ENCODE peak calls at places on chromosomes 4 and X, in eight cellular contexts. One of them, this sample, is unnamed. For H3K4me1, H3K9me3 and H3K27me3, the result is how much of the 10 kb centered on the place peaks cover.

GRCh38 chrX:57573754-57574153 is 18.1 kb upstream of the ZXDB start:
- DNase-seq in Panc1: no peak
- DNase-seq in lung: no peak
- DNase-seq in GM23248: peak
- DNase-seq in adrenal gland: no peak
- DNase-seq in GM12878: no peak
- DNase-seq in Peyer's patch: no peak
- DNase-seq in fibroblast of lung: no peak
- DNase-seq in this sample: no peak

GRCh38 chr4:100872811-100873210 is 355.0 kb upstream of the EMCN start:
- DNase-seq in Panc1: no peak
- DNase-seq in GM12878: no peak
- DNase-seq in adrenal gland: no peak
- DNase-seq in Peyer's patch: no peak
- DNase-seq in fibroblast of lung: peak
- DNase-seq in GM23248: no peak
- DNase-seq in lung: no peak
- DNase-seq in this sample: no peak

GRCh38 chr4:3582091-3582475 is 49.9 kb upstream of the LRPAP1 start:
- DNase-seq in GM12878: no peak
- DNase-seq in fibroblast of lung: no peak
- DNase-seq in lung: no peak
- DNase-seq in GM23248: no peak
- DNase-seq in adrenal gland: no peak
- DNase-seq in Peyer's patch: no peak
- DNase-seq in Panc1: no peak
- DNase-seq in this sample: no peak

GRCh38 chr4:168318266-168318895 is at the start of gene DDX60:
- DNase-seq in adrenal gland: peak
- DNase-seq in fibroblast of lung: peak
- DNase-seq in GM12878: peak
- DNase-seq in lung: peak
- DNase-seq in GM23248: peak
- DNase-seq in Panc1: peak
- DNase-seq in Peyer's patch: peak
- DNase-seq in this sample: peak

GRCh38 chr4:181523973-181524372 is 719.2 kb upstream of the TENM3 start:
- DNase-seq in lung: no peak
- DNase-seq in Peyer's patch: no peak
- DNase-seq in GM12878: no peak
- DNase-seq in fibroblast of lung: peak
- DNase-seq in adrenal gland: no peak
- DNase-seq in GM23248: no peak
- DNase-seq in Panc1: no peak
- DNase-seq in this sample: no peak

GRCh38 chr4:30763337-30763736 is 43.2 kb downstream of the PCDH7 start:
- DNase-seq in lung: no peak
- DNase-seq in Panc1: no peak
- DNase-seq in GM12878: no peak
- DNase-seq in fibroblast of lung: peak
- DNase-seq in Peyer's patch: no peak
- DNase-seq in GM23248: no peak
- DNase-seq in adrenal gland: no peak
- DNase-seq in this sample: no peak

GRCh38 chr4:184471872-184472539 is 2.3 kb downstream of the IRF2 start:
- DNase-seq in Panc1: no peak
- DNase-seq in adrenal gland: no peak
- DNase-seq in GM12878: no peak
- DNase-seq in Peyer's patch: no peak
- DNase-seq in fibroblast of lung: no peak
- DNase-seq in GM23248: peak
- DNase-seq in lung: no peak
- DNase-seq in this sample: no peak

GRCh38 chr4:48030470-48030869 is 13.9 kb downstream of the NIPAL1 start:
- DNase-seq in lung: no peak
- DNase-seq in Panc1: no peak
- DNase-seq in fibroblast of lung: no peak
- DNase-seq in Peyer's patch: no peak
- DNase-seq in GM23248: no peak
- DNase-seq in GM12878: no peak
- DNase-seq in adrenal gland: no peak
- DNase-seq in this sample: no peak

GRCh38 chr4:1804638-1805492 is 11.8 kb downstream of the FGFR3 start:
- DNase-seq in fibroblast of lung: no peak
- DNase-seq in Panc1: no peak
- DNase-seq in GM12878: no peak
- DNase-seq in lung: no peak
- DNase-seq in GM23248: no peak
- DNase-seq in Peyer's patch: no peak
- DNase-seq in adrenal gland: no peak
- DNase-seq in this sample: no peak

GRCh38 chr4:175536852-175537453 is 275.1 kb downstream of the GPM6A start:
- DNase-seq in lung: no peak
- DNase-seq in Peyer's patch: no peak
- DNase-seq in Panc1: peak
- DNase-seq in adrenal gland: no peak
- DNase-seq in GM23248: peak
- DNase-seq in GM12878: peak
- DNase-seq in fibroblast of lung: peak
- DNase-seq in this sample: no peak

GRCh38 chr4:169810325-169811323 is 52.9 kb upstream of the HPF1 start:
- DNase-seq in Panc1: peak
- DNase-seq in GM23248: peak
- DNase-seq in Peyer's patch: no peak
- DNase-seq in fibroblast of lung: peak
- DNase-seq in lung: peak
- DNase-seq in adrenal gland: peak
- DNase-seq in GM12878: peak
- DNase-seq in this sample: peak

GRCh38 chrX:109384569-109385174 is 97.2 kb downstream of the GUCY2F start:
- DNase-seq in lung: no peak
- DNase-seq in adrenal gland: no peak
- DNase-seq in Panc1: no peak
- DNase-seq in GM12878: no peak
- DNase-seq in GM23248: peak
- DNase-seq in Peyer's patch: no peak
- DNase-seq in fibroblast of lung: peak
- DNase-seq in this sample: peak

GRCh38 chr4:183960021-183960420 is 54.9 kb downstream of the STOX2 start:
- DNase-seq in fibroblast of lung: peak
- DNase-seq in adrenal gland: peak
- DNase-seq in Peyer's patch: peak
- DNase-seq in GM12878: no peak
- DNase-seq in GM23248: peak
- DNase-seq in Panc1: no peak
- DNase-seq in lung: no peak
- DNase-seq in this sample: no peak

GRCh38 chrX:149512225-149512885 is 7.2 kb upstream of the IDS start:
- DNase-seq in Panc1: no peak
- DNase-seq in Peyer's patch: peak
- DNase-seq in lung: no peak
- DNase-seq in GM12878: peak
- DNase-seq in adrenal gland: peak
- DNase-seq in fibroblast of lung: peak
- DNase-seq in GM23248: peak
- DNase-seq in this sample: peak

GRCh38 chr4:113222431-113222979 is 173.1 kb downstream of the ANK2 start:
- DNase-seq in GM12878: no peak
- DNase-seq in adrenal gland: no peak
- DNase-seq in Peyer's patch: no peak
- DNase-seq in lung: no peak
- DNase-seq in GM23248: peak
- DNase-seq in fibroblast of lung: peak
- DNase-seq in Panc1: no peak
- DNase-seq in this sample: no peak

GRCh38 chr4:55173580-55173979 is 48.2 kb upstream of the KDR start:
- DNase-seq in adrenal gland: no peak
- DNase-seq in GM23248: peak
- DNase-seq in lung: no peak
- DNase-seq in Peyer's patch: no peak
- DNase-seq in GM12878: no peak
- DNase-seq in Panc1: no peak
- DNase-seq in fibroblast of lung: peak
- DNase-seq in this sample: no peak

GRCh38 chr4:48698029-48698901 is 81.8 kb downstream of the FRYL start:
- DNase-seq in Panc1: peak
- DNase-seq in lung: peak
- DNase-seq in fibroblast of lung: peak
- DNase-seq in GM12878: no peak
- DNase-seq in Peyer's patch: peak
- DNase-seq in GM23248: peak
- DNase-seq in adrenal gland: peak
- DNase-seq in this sample: peak

GRCh38 chrX:101022020-101022419 is 29.9 kb downstream of the TRMT2B start:
- DNase-seq in adrenal gland: no peak
- DNase-seq in Panc1: no peak
- DNase-seq in lung: no peak
- DNase-seq in Peyer's patch: no peak
- DNase-seq in GM23248: no peak
- DNase-seq in GM12878: no peak
- DNase-seq in fibroblast of lung: no peak
- DNase-seq in this sample: no peak

DNA sequence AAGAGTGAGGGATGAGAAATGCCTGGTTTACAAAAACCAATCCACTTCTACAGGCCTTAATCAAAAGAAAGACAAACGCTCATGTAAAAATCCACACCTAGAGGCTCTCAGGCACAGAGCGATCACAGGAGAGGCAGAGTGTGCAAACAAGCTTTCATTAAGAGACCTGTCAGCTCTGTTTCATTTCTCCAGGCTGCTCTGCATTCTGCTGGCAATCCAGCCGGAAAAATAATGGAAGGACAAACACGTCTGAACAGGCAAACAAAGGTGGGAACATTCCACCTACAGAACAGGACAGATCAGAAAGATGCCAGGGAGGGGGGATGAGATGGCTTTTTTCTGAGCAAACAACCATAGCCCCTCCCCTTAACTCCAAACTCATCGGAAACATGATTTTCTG is 9.7 kb downstream of the SOD3 start:
- DNase-seq in fibroblast of lung: no peak
- DNase-seq in GM12878: no peak
- DNase-seq in Panc1: no peak
- DNase-seq in Peyer's patch: no peak
- DNase-seq in lung: no peak
- DNase-seq in adrenal gland: no peak
- DNase-seq in GM23248: no peak
- DNase-seq in this sample: no peak
- H3K4me1 ChIP-seq in fibroblast of lung: under half
- H3K4me1 ChIP-seq in GM12878: under half
- H3K4me1 ChIP-seq in Panc1: under half
- H3K4me1 ChIP-seq in Peyer's patch: under half
- H3K4me1 ChIP-seq in lung: under half
- H3K4me1 ChIP-seq in adrenal gland: under half
- H3K4me1 ChIP-seq in GM23248: under half
- H3K4me1 ChIP-seq in this sample: under half

GRCh38 chr4:27917381-27917780 is 1056.7 kb downstream of the STIM2 start:
- DNase-seq in adrenal gland: no peak
- DNase-seq in Peyer's patch: no peak
- DNase-seq in lung: no peak
- DNase-seq in GM23248: no peak
- DNase-seq in fibroblast of lung: no peak
- DNase-seq in GM12878: no peak
- DNase-seq in Panc1: no peak
- DNase-seq in this sample: no peak

GRCh38 chr4:27916432-27917184 is 1056.0 kb downstream of the STIM2 start:
- DNase-seq in GM12878: no peak
- DNase-seq in adrenal gland: no peak
- DNase-seq in Panc1: no peak
- DNase-seq in lung: peak
- DNase-seq in fibroblast of lung: no peak
- DNase-seq in GM23248: no peak
- DNase-seq in Peyer's patch: no peak
- DNase-seq in this sample: no peak

GRCh38 chr4:27915822-27916221 is 1055.2 kb downstream of the STIM2 start:
- DNase-seq in Panc1: no peak
- DNase-seq in adrenal gland: no peak
- DNase-seq in Peyer's patch: no peak
- DNase-seq in GM23248: no peak
- DNase-seq in lung: no peak
- DNase-seq in fibroblast of lung: no peak
- DNase-seq in GM12878: no peak
- DNase-seq in this sample: no peak

DNA sequence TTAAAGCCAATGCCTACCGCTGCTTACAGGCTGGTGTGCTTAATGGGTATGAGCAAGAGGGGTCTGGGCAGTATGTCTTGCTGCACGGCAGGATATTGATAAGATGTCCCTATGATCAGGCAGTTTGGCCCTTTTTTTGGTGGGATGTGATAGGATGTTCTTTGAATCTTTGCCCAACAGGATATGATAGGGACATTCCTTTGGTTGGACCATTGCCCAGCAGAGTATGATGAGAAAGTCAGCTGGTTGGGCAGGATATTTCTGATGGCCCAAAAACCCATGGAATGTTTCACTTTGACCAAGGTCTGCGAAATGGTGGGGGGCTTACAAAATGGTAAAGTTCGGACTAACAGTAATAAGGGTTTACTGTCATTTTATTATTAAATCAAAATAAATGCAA is 1060.6 kb downstream of the STIM2 start:
- DNase-seq in fibroblast of lung: peak
- DNase-seq in Panc1: no peak
- DNase-seq in Peyer's patch: no peak
- DNase-seq in GM23248: peak
- DNase-seq in lung: no peak
- DNase-seq in GM12878: no peak
- DNase-seq in adrenal gland: no peak
- DNase-seq in this sample: no peak
- H3K9me3 ChIP-seq in fibroblast of lung: under half
- H3K9me3 ChIP-seq in Panc1: under half
- H3K9me3 ChIP-seq in Peyer's patch: under half
- H3K9me3 ChIP-seq in GM23248: under half
- H3K9me3 ChIP-seq in lung: under half
- H3K9me3 ChIP-seq in GM12878: under half
- H3K9me3 ChIP-seq in adrenal gland: under half
- H3K9me3 ChIP-seq in this sample: under half

DNA sequence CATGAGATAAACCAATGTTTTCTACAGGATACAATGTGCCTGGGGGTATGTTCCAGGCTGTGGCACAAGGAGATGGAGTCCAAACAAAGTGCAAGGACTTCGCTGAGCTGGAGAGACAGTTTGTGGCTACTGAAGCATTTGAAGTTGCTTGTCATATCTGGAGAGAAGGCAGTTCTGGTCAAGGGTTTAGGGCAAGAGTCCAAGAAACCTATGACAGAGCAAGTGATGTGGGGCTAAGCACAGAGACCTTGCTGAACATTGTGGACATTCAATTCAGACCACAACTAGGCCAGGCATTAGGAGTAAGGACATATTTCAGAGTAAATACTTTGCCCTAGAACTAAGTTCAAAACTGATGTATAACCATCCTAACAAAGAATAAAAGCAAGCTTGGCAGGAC is 34.8 kb downstream of the MAGED4B start:
- DNase-seq in adrenal gland: no peak
- DNase-seq in GM23248: no peak
- DNase-seq in Peyer's patch: no peak
- DNase-seq in GM12878: no peak
- DNase-seq in Panc1: no peak
- DNase-seq in fibroblast of lung: no peak
- DNase-seq in lung: no peak
- DNase-seq in this sample: no peak
- H3K27me3 ChIP-seq in adrenal gland: under half
- H3K27me3 ChIP-seq in GM23248: under half
- H3K27me3 ChIP-seq in Peyer's patch: under half
- H3K27me3 ChIP-seq in GM12878: under half
- H3K27me3 ChIP-seq in Panc1: under half
- H3K27me3 ChIP-seq in fibroblast of lung: under half
- H3K27me3 ChIP-seq in lung: under half
- H3K27me3 ChIP-seq in this sample: under half

GRCh38 chrX:70478521-70478920 is 33.9 kb downstream of the DLG3 start:
- DNase-seq in fibroblast of lung: no peak
- DNase-seq in lung: no peak
- DNase-seq in adrenal gland: no peak
- DNase-seq in Panc1: no peak
- DNase-seq in GM12878: no peak
- DNase-seq in GM23248: no peak
- DNase-seq in Peyer's patch: no peak
- DNase-seq in this sample: no peak
- H3K4me1 ChIP-seq in fibroblast of lung: under half
- H3K4me1 ChIP-seq in lung: under half
- H3K4me1 ChIP-seq in adrenal gland: under half
- H3K4me1 ChIP-seq in Panc1: under half
- H3K4me1 ChIP-seq in GM12878: under half
- H3K4me1 ChIP-seq in GM23248: under half
- H3K4me1 ChIP-seq in Peyer's patch: under half
- H3K4me1 ChIP-seq in this sample: half or more